ENCODE peak calls at places on chromosomes 3 and 15, in seven cellular contexts. V, L, N, X, A, D and T are unnamed samples.
A peak's percentile ranks its signal among the peaks of the same experiment; 100 is the strongest.

GRCh38 chr15:91268510-91268909 is 168.5 kb downstream of the SV2B start:
- DNase-seq in V (peak; percentile 25), L (no peak), N (no peak), X (no peak), A (no peak), D (no peak), T (no peak)

GRCh38 chr15:80367094-80367493 is 37.1 kb upstream of the ARNT2 start:
- DNase-seq in V (no peak), L (no peak), N (no peak), X (no peak), A (no peak), D (no peak), T (no peak)

GRCh38 chr3:144127700-144128099 is 156.1 kb downstream of the DIPK2A start:
- DNase-seq in V (no peak), L (no peak), N (no peak), X (no peak), A (no peak), D (no peak), T (peak; percentile 49)

GRCh38 chr3:4528802-4529201 is 35.7 kb downstream of the ITPR1 start:
- DNase-seq in V (no peak), L (no peak), N (no peak), X (no peak), A (no peak), D (no peak), T (no peak)

GRCh38 chr15:68154923-68155559 is 50.1 kb downstream of the CALML4 start:
- DNase-seq in V (peak; percentile 42), L (peak; percentile 64), N (no peak), X (peak; percentile 43), A (no peak), D (peak; percentile 13), T (peak; percentile 79)

GRCh38 chr3:11764931-11765363 is 81.7 kb downstream of the TAMM41 start:
- DNase-seq in V (peak; percentile 90), L (peak; percentile 65), N (no peak), X (no peak), A (no peak), D (no peak), T (no peak)

GRCh38 chr15:42279234-42279723 is 6.0 kb upstream of the TMEM87A start:
- DNase-seq in V (no peak), L (no peak), N (no peak), X (no peak), A (no peak), D (no peak), T (no peak)

GRCh38 chr3:137110392-137110996 is 152.7 kb downstream of the IL20RB start:
- DNase-seq in V (peak; percentile 58), L (peak; percentile 33), N (no peak), X (peak; percentile 20), A (no peak), D (no peak), T (peak; percentile 10)

GRCh38 chr3:104763007-104763406 is 603.7 kb upstream of the ALCAM start:
- DNase-seq in V (no peak), L (peak; percentile 19), N (no peak), X (no peak), A (no peak), D (no peak), T (peak; percentile 3)

GRCh38 chr3:16520636-16521579 is 7.4 kb upstream of the RFTN1 start:
- DNase-seq in V (no peak), L (no peak), N (no peak), X (no peak), A (no peak), D (no peak), T (no peak)

GRCh38 chr3:188169826-188170455 is 16.0 kb downstream of the LPP start:
- DNase-seq in V (no peak), L (no peak), N (no peak), X (no peak), A (peak; percentile 41), D (no peak), T (peak; percentile 69)

GRCh38 chr3:186849392-186849975 is 7.0 kb downstream of the ADIPOQ start:
- DNase-seq in V (peak; percentile 50), L (peak; percentile 40), N (no peak), X (no peak), A (no peak), D (peak; percentile 28), T (peak; percentile 15)

GRCh38 chr15:29756358-29757267 is 65.7 kb downstream of the TJP1 start:
- DNase-seq in V (no peak), L (no peak), N (no peak), X (no peak), A (no peak), D (no peak), T (no peak)

GRCh38 chr15:79310612-79310984 is 314 bp upstream of the TMED3 start:
- DNase-seq in V (peak; percentile 23), L (no peak), N (no peak), X (peak; percentile 34), A (no peak), D (no peak), T (peak; percentile 51)

GRCh38 chr3:48830660-48831190 is 16.9 kb downstream of the PRKAR2A start:
- DNase-seq in V (no peak), L (no peak), N (no peak), X (no peak), A (no peak), D (no peak), T (peak; percentile 27)

GRCh38 chr3:88641033-88641604 is 466.3 kb upstream of the EPHA3 start:
- DNase-seq in V (no peak), L (no peak), N (no peak), X (no peak), A (no peak), D (no peak), T (no peak)

GRCh38 chr3:63993653-63994079 is 29.6 kb downstream of the PSMD6 start:
- DNase-seq in V (peak; percentile 51), L (peak; percentile 83), N (peak; percentile 74), X (peak; percentile 81), A (peak; percentile 55), D (peak; percentile 1), T (peak; percentile 83)

GRCh38 chr3:33277193-33277882 is at the start of gene FBXL2:
- DNase-seq in V (peak; percentile 65), L (peak; percentile 75), N (no peak), X (peak; percentile 76), A (peak; percentile 45), D (peak; percentile 56), T (peak; percentile 80)